ENCODE peak calls at places on chromosome 15, in five cellular contexts. P is heart right ventricle, U is testis, C is cardiac muscle cell, I is kidney epithelial cell. L is an unnamed sample. For H3K27me3, the result is how much of the 10 kb centered on the place peaks cover.

GRCh38 chr15:75063338-75063737 is 39.9 kb downstream of the PPCDC start:
- DNase-seq in U (peak), C (peak), I (no peak), P (no peak), L (no peak)

GRCh38 chr15:51731549-51732267 is 5.7 kb downstream of the LYSMD2 start:
- DNase-seq in P (peak), C (peak), I (no peak), U (no peak), L (peak)

GRCh38 chr15:89482139-89482538 is 14.2 kb downstream of the RHCG start:
- DNase-seq in I (no peak), U (no peak), P (no peak), C (peak), L (no peak)

GRCh38 chr15:39667382-39668127 is 86.7 kb downstream of the THBS1 start:
- DNase-seq in I (no peak), C (no peak), U (no peak), P (no peak), L (no peak)

GRCh38 chr15:82045179-82045891 is 483 bp downstream of the MEX3B start:
- DNase-seq in C (peak), I (no peak), P (peak), U (peak), L (peak)

GRCh38 chr15:94387854-94388441 is 156.6 kb downstream of the MCTP2 start:
- DNase-seq in I (no peak), U (no peak), P (no peak), C (no peak), L (no peak)

GRCh38 chr15:82640672-82641071 is 6.5 kb downstream of the CPEB1 start:
- DNase-seq in I (no peak), P (no peak), C (no peak), U (no peak), L (no peak)

GRCh38 chr15:84859143-84859542 is 25.3 kb upstream of the SLC28A1 start:
- DNase-seq in U (no peak), C (no peak), I (no peak), P (no peak), L (no peak)

GRCh38 chr15:22949074-22949547 is 31.1 kb downstream of the CYFIP1 start:
- DNase-seq in P (peak), C (peak), I (peak), U (peak), L (peak)

GRCh38 chr15:27059610-27060202 is 88.7 kb downstream of the GABRG3 start:
- DNase-seq in I (peak), P (peak), U (peak), C (peak), L (peak)

GRCh38 chr15:44194397-44195150 is 497 bp downstream of the FRMD5 start:
- DNase-seq in C (peak), U (peak), P (peak), I (no peak), L (peak)
- H3K27me3 ChIP-seq in C (under half), U (under half), P (under half), I (under half), L (under half)

GRCh38 chr15:97815841-97816240 is 144.7 kb upstream of the ARRDC4 start:
- DNase-seq in U (no peak), C (no peak), I (no peak), P (no peak), L (no peak)
- H3K4me3 ChIP-seq in U (no peak), C (no peak), I (no peak), P (no peak), L (no peak)

DNA sequence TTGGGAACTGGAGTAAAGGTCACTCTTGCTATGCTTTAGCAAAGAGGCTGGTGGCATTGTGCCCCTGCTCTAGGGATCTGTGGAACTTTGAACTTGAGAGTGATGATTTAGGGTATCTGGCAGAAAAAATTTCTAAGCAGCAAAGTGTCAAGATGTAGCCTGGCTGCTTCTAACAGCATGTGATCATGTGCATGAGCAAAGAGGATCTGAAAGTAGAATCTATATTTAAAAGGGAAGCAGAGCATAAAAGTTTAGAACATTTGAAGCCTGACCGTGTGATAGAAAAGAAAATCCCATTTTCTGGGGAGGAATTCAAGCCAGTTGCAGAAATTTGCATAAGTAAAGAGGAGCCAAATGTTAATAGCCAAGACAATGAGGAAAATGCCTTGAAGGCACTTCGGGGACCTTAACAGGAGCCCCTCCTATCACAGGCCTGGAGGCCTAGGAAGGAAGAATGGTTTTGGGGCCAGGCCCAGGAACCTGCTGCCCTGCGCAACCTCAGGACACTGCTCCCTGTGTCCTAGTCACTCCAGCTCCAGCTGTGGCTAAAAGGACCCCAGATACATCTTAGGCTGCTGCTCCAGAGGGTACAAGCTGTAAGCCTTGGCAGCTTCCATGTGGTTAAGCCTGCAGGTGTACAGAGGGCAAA is 212.2 kb upstream of the LINGO1 start:
- DNase-seq in U (no peak), C (no peak), I (no peak), P (no peak), L (no peak)
- H3K27me3 ChIP-seq in U (under half), C (under half), I (under half), P (half or more), L (under half)

GRCh38 chr15:68782589-68783161 is 38.0 kb downstream of the ANP32A start:
- DNase-seq in P (no peak), I (no peak), U (no peak), C (no peak), L (no peak)

GRCh38 chr15:68783226-68784054 is 37.3 kb downstream of the ANP32A start:
- DNase-seq in U (peak), C (no peak), P (no peak), I (no peak), L (peak)

GRCh38 chr15:68781766-68782588 is 38.7 kb downstream of the ANP32A start:
- DNase-seq in P (peak), U (peak), C (no peak), I (no peak), L (peak)

GRCh38 chr15:68784206-68784605 is 36.5 kb downstream of the ANP32A start:
- DNase-seq in C (no peak), I (no peak), P (no peak), U (no peak), L (no peak)

DNA sequence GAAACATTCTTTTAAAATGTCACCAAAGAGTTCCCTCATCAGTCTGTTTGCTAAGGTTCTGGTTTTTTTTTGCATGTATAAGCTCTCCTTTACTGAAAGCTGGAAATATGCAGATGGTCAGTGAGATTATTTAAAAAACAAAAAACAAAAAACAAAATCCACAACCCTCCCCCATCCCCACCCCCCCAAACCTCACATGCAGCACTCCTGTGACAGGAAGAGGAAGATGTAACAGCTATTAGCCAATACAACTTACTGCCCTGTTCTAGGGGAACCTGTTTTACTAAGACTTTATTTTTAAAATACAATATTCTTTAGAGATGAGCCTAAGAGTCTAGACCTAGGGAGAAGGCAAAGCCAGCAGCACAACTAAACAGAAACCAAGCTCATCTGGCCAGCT is 39.5 kb downstream of the ANP32A start:
- DNase-seq in I (no peak), U (no peak), P (no peak), C (no peak), L (no peak)
- H3K4me3 ChIP-seq in I (no peak), U (no peak), P (no peak), C (no peak), L (no peak)

GRCh38 chr15:68447976-68448755 is 16.2 kb upstream of the ITGA11 start:
- DNase-seq in C (no peak), U (no peak), P (no peak), I (no peak), L (no peak)
- H3K27me3 ChIP-seq in C (under half), U (under half), P (under half), I (under half), L (under half)

DNA sequence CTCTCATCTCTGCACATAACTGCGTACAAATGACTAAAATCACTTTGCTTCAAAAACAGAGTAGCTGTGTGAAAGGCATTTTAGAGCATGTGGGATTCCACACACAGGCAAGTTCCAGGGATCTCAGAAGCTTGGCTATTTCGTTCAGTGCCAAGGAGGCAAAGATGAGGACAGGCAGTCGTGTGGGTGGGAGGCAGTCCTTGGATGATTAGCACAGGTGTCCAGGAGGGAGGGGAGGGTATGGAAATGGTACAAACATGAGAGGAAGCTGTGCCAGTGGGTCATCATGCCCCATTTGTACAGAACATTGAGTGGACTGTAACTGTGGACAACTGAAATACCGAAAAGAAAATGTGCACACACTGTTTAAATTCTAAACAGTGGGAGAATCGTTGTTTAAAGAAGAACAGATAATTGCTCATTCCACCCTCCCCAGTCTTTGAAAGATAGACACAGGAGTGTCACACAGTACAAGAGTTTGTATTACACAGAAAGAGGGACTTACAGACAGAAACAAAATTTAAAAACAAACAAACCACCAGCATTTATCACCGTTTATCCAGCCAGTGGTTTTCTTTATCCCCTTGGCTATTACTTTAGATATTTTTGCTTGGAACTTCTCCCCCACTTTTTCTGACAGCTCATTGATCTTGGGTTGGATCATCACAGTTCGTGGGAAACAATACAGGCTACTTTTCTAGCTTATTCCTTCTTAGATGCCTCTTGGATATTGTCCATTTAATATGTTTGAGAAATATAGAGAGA is 122.9 kb downstream of the GREM1 start:
- DNase-seq in P (no peak), U (no peak), I (no peak), C (no peak), L (no peak)
- H3K4me3 ChIP-seq in P (no peak), U (no peak), I (no peak), C (no peak), L (no peak)

GRCh38 chr15:45120081-45120972 is 6.2 kb downstream of the DUOXA2 start:
- DNase-seq in P (no peak), I (no peak), C (no peak), U (no peak), L (no peak)
- H3K27me3 ChIP-seq in P (half or more), I (under half), C (half or more), U (under half), L (under half)